ENCODE peak calls at places on chromosomes 4 and X, in six cellular contexts. V, Z, I, X, J and C are unnamed samples.

GRCh38 chr4:27429260-27429970 is 568.8 kb downstream of the STIM2 start:
- DNase-seq in V (no peak), J (no peak), I (no peak), Z (no peak), X (no peak), C (no peak)

GRCh38 chrX:39196192-39197102 is 395.2 kb downstream of the MID1IP1 start:
- DNase-seq in Z (no peak), X (peak), J (peak), V (no peak), I (peak), C (peak)

GRCh38 chr4:142909908-142910307 is 63.8 kb upstream of the INPP4B start:
- DNase-seq in I (peak), Z (no peak), X (no peak), V (no peak), J (no peak), C (no peak)

GRCh38 chr4:6071959-6072720 is 53.9 kb upstream of the C4orf50 start:
- DNase-seq in J (no peak), V (no peak), Z (no peak), I (no peak), X (no peak), C (no peak)

GRCh38 chrX:22053486-22053885 is 21.4 kb downstream of the PHEX start:
- DNase-seq in I (peak), J (no peak), Z (no peak), X (no peak), V (no peak), C (no peak)

GRCh38 chrX:20063716-20064351 is 52.9 kb downstream of the MAP7D2 start:
- DNase-seq in V (no peak), J (no peak), X (peak), Z (no peak), I (peak), C (no peak)

GRCh38 chr4:169311643-169312365 is 41.0 kb upstream of the SH3RF1 start:
- DNase-seq in J (peak), Z (no peak), I (peak), X (peak), V (peak), C (peak)

GRCh38 chrX:11398139-11398538 is 104.9 kb downstream of the AMELX start:
- DNase-seq in Z (no peak), J (no peak), V (no peak), I (no peak), X (no peak), C (no peak)

GRCh38 chrX:44997888-44998287 is 124.9 kb downstream of the KDM6A start:
- DNase-seq in I (no peak), V (no peak), X (no peak), Z (no peak), J (no peak), C (no peak)

GRCh38 chr4:10704050-10704810 is 19.7 kb upstream of the CLNK start:
- DNase-seq in X (no peak), I (peak), Z (no peak), J (no peak), V (no peak), C (no peak)

GRCh38 chrX:95764972-95765451 is 919.6 kb upstream of the DIAPH2 start:
- DNase-seq in V (peak), J (peak), X (peak), Z (peak), I (peak), C (peak)

GRCh38 chr4:13642576-13642975 is 15.1 kb upstream of the BOD1L1 start:
- DNase-seq in X (no peak), J (no peak), V (peak), I (peak), Z (no peak), C (no peak)

GRCh38 chr4:6408263-6408662 is 64.2 kb downstream of the PPP2R2C start:
- DNase-seq in J (peak), V (no peak), I (no peak), X (peak), Z (no peak), C (no peak)

GRCh38 chr4:163448541-163449203 is 24.9 kb downstream of the TKTL2 start:
- DNase-seq in I (peak), X (no peak), J (peak), V (no peak), Z (no peak), C (no peak)

GRCh38 chr4:74768857-74769525 is 25.3 kb downstream of the BTC start:
- DNase-seq in J (peak), I (peak), Z (no peak), X (no peak), V (no peak), C (peak)

GRCh38 chr4:76305971-76306881 is at the start of gene STBD1:
- DNase-seq in V (peak), I (peak), J (peak), X (no peak), Z (peak), C (peak)

GRCh38 chr4:121477480-121477879 is 96.7 kb upstream of the QRFPR start:
- DNase-seq in V (no peak), I (no peak), J (no peak), X (no peak), Z (no peak), C (no peak)

GRCh38 chr4:27360651-27361347 is 500.2 kb downstream of the STIM2 start:
- DNase-seq in J (peak), I (peak), X (no peak), V (no peak), Z (no peak), C (no peak)

GRCh38 chrX:132662844-132663243 is 174.0 kb upstream of the MBNL3 start:
- DNase-seq in X (no peak), V (no peak), I (no peak), J (no peak), Z (no peak), C (no peak)

GRCh38 chr4:168923526-168924194 is 86.4 kb downstream of the CBR4 start:
- DNase-seq in J (peak), Z (peak), X (peak), V (peak), I (peak), C (peak)

GRCh38 chrX:15675490-15675921 is 10.9 kb upstream of the CLTRN start:
- DNase-seq in I (no peak), Z (peak), J (peak), V (peak), X (peak), C (peak)

GRCh38 chrX:1581132-1581531 is 10.3 kb upstream of the AKAP17A start:
- DNase-seq in J (peak), Z (peak), V (peak), X (peak), I (no peak), C (peak)

GRCh38 chrX:40213092-40213491 is 115.3 kb upstream of the BCOR start:
- DNase-seq in V (no peak), X (no peak), Z (no peak), J (no peak), I (no peak), C (no peak)

GRCh38 chr4:145734576-145735329 is 54.8 kb downstream of the C4orf51 start:
- DNase-seq in V (peak), Z (peak), J (peak), X (no peak), I (peak), C (peak)

GRCh38 chr4:16752150-16752549 is 146.3 kb downstream of the LDB2 start:
- DNase-seq in V (no peak), X (no peak), J (no peak), I (peak), Z (no peak), C (no peak)

GRCh38 chr4:173208420-173208819 is 39.8 kb downstream of the GALNT7 start:
- DNase-seq in I (no peak), V (no peak), J (no peak), X (no peak), Z (no peak), C (no peak)

GRCh38 chr4:182913036-182913435 is 4.2 kb downstream of the DCTD start:
- DNase-seq in J (no peak), Z (no peak), V (no peak), X (no peak), I (no peak), C (no peak)

GRCh38 chr4:15006416-15007024 is 4.2 kb downstream of the CPEB2 start:
- DNase-seq in I (peak), X (peak), J (peak), Z (no peak), V (no peak), C (no peak)

GRCh38 chr4:2837904-2838496 is 5.6 kb upstream of the ADD1 start:
- DNase-seq in J (no peak), X (peak), Z (no peak), I (peak), V (peak), C (no peak)

GRCh38 chrX:99301990-99302389 is 1108.1 kb downstream of the PCDH19 start:
- DNase-seq in V (no peak), Z (no peak), X (peak), I (no peak), J (no peak), C (no peak)

GRCh38 chr4:8729408-8730149 is 137.0 kb downstream of the CPZ start:
- DNase-seq in X (no peak), J (no peak), Z (no peak), V (no peak), I (no peak), C (no peak)

GRCh38 chrX:9729161-9729885 is 36.3 kb downstream of the GPR143 start:
- DNase-seq in J (no peak), Z (no peak), I (no peak), V (no peak), X (no peak), C (no peak)
- TF ChIP-seq CTCF in J (no peak), Z (no peak), I (no peak), V (no peak), X (no peak), C (no peak)

DNA sequence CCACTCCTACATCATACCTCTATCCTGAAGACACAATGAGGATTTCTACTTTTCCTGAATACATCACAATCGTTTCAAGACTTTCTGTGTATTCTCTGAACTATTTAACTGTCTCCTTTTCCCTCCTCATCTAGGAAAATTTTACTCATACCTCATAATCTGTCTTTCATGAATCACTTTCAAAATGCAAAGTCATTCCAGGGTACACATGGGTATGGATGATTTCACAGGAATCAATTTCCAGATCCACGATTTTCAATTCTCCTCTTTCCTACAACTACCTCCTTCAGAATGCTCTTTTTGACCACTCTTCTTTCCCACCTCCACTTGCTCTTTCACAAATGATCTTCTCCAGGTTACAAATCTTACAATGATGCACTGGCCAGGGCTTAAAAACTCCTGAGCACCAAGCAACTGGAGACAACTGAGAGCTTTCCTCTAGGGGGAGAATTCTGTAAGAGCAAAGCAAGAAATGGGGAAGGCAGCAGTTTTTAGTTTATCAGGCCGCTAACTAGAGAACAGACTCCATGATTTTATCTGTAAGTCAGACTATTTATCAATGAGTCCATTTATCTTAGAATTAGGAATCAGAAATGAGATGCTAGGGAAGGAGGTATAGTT is 116.4 kb downstream of the PPP3CA start:
- DNase-seq in X (no peak), J (no peak), V (no peak), I (peak), Z (no peak), C (no peak)
- TF ChIP-seq CTCF in X (no peak), J (no peak), V (no peak), I (no peak), Z (no peak), C (no peak)

GRCh38 chr4:69470561-69470960 is 25.1 kb downstream of the UGT2B4 start:
- DNase-seq in J (no peak), Z (no peak), V (no peak), I (no peak), X (no peak), C (no peak)
- TF ChIP-seq CTCF in J (no peak), Z (no peak), V (no peak), I (no peak), X (peak), C (peak)

GRCh38 chrX:73850124-73851013 is 287.4 kb downstream of the CHIC1 start:
- DNase-seq in I (peak), V (no peak), Z (peak), X (no peak), J (peak), C (peak)

GRCh38 chrX:73852022-73852421 is 289.0 kb downstream of the CHIC1 start:
- DNase-seq in I (no peak), X (no peak), J (no peak), V (no peak), Z (no peak), C (no peak)

GRCh38 chrX:73849054-73849453 is 286.1 kb downstream of the CHIC1 start:
- DNase-seq in V (no peak), I (no peak), J (no peak), X (no peak), Z (no peak), C (no peak)

GRCh38 chrX:73851014-73852009 is 288.3 kb downstream of the CHIC1 start:
- DNase-seq in I (peak), Z (peak), V (no peak), J (no peak), X (no peak), C (no peak)

DNA sequence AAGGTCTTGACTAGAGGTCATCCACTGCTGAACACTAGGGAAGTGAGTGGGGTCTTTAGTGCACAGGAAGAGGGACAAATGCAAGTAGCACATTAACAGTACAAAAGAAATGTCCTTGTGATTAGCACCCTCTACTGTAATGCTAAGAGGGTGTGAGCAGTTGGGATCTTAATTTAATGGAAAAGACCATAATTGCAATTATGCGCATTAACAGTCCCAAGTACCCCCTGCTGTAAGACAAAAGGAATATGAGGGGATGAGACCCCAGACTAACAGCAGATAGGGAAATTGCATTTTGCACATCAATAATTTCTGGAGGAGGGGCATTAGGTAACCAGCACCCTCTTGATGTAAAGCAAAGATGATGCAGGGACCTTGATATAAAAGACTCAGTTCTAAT is 285.0 kb downstream of the CHIC1 start:
- DNase-seq in X (no peak), I (no peak), V (no peak), J (no peak), Z (no peak), C (no peak)
- TF ChIP-seq CTCF in X (no peak), I (peak), V (no peak), J (no peak), Z (no peak), C (no peak)

DNA sequence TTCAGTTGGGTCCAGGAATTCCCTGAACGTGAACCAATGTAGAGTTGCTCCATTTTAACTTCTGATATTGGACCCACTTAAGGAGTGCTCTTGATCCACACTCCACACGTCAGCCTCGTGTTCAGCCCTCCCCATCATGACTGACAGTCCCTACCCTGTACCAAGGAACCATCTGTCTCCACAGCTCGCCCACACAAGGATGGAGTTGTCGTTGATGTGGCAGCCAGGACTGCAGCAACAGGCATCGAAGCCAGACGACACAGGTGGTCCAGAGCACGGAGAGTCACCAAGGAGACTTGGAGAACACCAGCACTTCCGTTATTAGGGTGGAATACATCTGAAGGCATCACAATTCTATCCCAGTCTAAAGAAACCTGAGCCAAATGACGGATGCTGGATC is 472.1 kb upstream of the NR3C2 start:
- DNase-seq in Z (no peak), X (no peak), V (no peak), J (no peak), I (no peak), C (no peak)
- TF ChIP-seq CTCF in Z (no peak), X (no peak), V (no peak), J (no peak), I (no peak), C (no peak)

DNA sequence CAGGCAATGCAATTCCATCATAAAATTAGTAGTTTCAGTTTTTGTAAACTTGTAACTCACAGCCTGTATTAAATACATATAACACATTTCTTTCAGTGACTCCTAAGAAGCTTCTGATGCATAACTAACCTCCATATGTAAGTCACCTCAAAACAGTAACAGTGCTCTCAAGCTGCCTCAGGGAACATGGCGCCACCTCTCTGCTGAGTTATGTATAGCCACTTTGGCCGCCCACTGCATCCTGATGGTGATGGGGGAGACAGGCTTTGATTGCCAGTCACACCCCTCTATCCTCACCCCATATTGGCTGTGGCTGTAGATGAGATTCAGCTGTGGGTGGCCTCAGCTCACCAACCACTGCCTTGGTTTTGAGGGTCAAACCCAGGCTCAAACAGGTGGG is 54.3 kb downstream of the LRBA start:
- DNase-seq in I (no peak), J (no peak), X (peak), V (no peak), Z (no peak), C (peak)
- TF ChIP-seq CTCF in I (peak), J (peak), X (peak), V (no peak), Z (no peak), C (peak)

DNA sequence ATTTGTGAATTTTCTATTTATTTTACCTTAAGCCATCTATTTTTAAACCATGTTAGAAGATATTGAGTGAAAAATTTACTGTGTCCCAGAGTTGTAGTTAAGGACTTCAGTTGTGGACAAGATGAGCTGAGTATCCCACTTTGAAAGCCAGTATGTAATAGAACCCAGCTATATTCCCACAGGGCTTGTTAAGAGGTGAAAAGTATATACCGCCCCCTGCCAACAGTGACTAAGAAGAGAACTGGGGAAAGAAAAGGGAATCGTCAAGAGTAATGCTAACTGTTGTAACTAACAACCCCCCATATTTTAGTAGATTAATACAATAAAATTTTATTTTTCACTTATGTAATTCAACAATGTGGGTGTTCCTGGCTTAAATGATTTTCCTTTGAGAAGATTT is 250.3 kb upstream of the GIMD1 start:
- DNase-seq in X (no peak), Z (no peak), I (no peak), J (no peak), V (no peak), C (no peak)
- TF ChIP-seq CTCF in X (no peak), Z (no peak), I (no peak), J (no peak), V (no peak), C (no peak)

GRCh38 chrX:130094712-130095111 is 15.6 kb downstream of the ELF4 start:
- DNase-seq in J (no peak), Z (no peak), X (no peak), I (no peak), V (no peak), C (no peak)

GRCh38 chrX:130093271-130093670 is 17.0 kb downstream of the ELF4 start:
- DNase-seq in Z (no peak), J (no peak), X (no peak), V (no peak), I (no peak), C (no peak)

GRCh38 chrX:130095249-130095648 is 15.0 kb downstream of the ELF4 start:
- DNase-seq in I (no peak), V (no peak), X (no peak), J (no peak), Z (no peak), C (no peak)

GRCh38 chrX:130086414-130087207 is 23.7 kb downstream of the ELF4 start:
- DNase-seq in X (peak), V (no peak), I (no peak), J (no peak), Z (no peak), C (no peak)

DNA sequence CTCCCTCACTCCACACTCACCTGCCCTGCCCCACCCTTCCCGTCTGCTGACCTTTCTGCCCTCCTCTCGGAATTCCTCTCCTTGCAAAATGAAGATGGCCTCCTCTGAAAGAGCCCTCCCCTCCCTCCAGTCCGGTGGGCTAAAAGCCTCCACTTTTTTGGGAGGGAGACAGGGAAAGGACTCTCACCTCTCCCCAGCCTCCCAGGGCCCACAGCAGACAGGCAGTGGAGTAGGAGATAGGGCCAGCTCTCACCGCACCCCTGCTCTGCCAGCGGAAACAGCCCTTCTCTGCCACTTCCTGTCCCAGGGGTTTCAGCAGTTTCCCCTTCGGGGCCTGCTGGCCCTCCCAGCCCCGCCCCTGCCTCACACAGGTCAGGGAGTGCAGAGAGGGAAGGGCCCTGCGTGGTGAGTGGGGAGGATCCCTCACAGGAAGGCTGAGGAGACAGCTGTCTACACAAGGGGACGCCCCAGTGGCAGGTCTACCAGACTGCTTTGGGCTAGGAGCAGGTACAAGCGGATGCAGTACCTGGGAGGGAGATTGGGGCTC is 18.2 kb downstream of the ELF4 start:
- DNase-seq in Z (peak), X (peak), V (no peak), I (no peak), J (no peak), C (no peak)
- TF ChIP-seq CTCF in Z (no peak), X (peak), V (no peak), I (no peak), J (no peak), C (no peak)